ENCODE peak calls at places on chromosomes 1 and 21, in six cellular contexts. A is A549, G is HepG2, M is K562, Q is endothelial cell of umbilical vein, B is GM12878. F is an unnamed sample.

GRCh38 chr1:93061895-93062792 is 16.9 kb upstream of the MTF2 start:
- DNase-seq in Q (peak; percentile 29), B (no peak), G (peak; percentile 54), M (peak; percentile 53), A (peak; percentile 32), F (peak; percentile 54)

GRCh38 chr1:192927496-192927895 is 118.7 kb downstream of the RGS2 start:
- DNase-seq in B (no peak), Q (no peak), A (no peak), M (no peak), G (no peak), F (no peak)

GRCh38 chr1:116020668-116021272 is 44.5 kb downstream of the SLC22A15 start:
- DNase-seq in M (peak; percentile 54), Q (peak; percentile 52), B (no peak), A (peak; percentile 70), G (peak; percentile 67), F (peak; percentile 78)

GRCh38 chr21:32306021-32306780 is 7.5 kb downstream of the MRAP start:
- DNase-seq in Q (peak; percentile 25), A (peak; percentile 17), M (no peak), G (peak; percentile 41), B (no peak), F (peak; percentile 7)

GRCh38 chr21:46110499-46111192 is 12.7 kb downstream of the COL6A2 start:
- DNase-seq in Q (no peak), A (no peak), B (no peak), G (no peak), M (peak; percentile 12), F (no peak)

GRCh38 chr21:41655259-41655658 is 111.6 kb downstream of the RIPK4 start:
- DNase-seq in M (no peak), G (no peak), A (no peak), B (no peak), Q (no peak), F (no peak)

GRCh38 chr1:115782571-115783281 is 14.2 kb upstream of the CASQ2 start:
- DNase-seq in M (no peak), B (no peak), Q (no peak), A (peak; percentile 72), G (no peak), F (no peak)

GRCh38 chr1:5720936-5721335 is 271.3 kb downstream of the NPHP4 start:
- DNase-seq in G (no peak), A (no peak), B (no peak), Q (no peak), M (no peak), F (no peak)

GRCh38 chr1:16048573-16049189 is 5.1 kb downstream of the CLCNKB start:
- DNase-seq in A (no peak), M (peak; percentile 90), G (no peak), Q (peak; percentile 58), B (no peak), F (peak; percentile 30)

GRCh38 chr21:35578350-35578782 is 482.0 kb downstream of the SETD4 start:
- DNase-seq in M (no peak), Q (no peak), G (no peak), B (no peak), A (no peak), F (no peak)

GRCh38 chr1:198788561-198789064 is 149.8 kb downstream of the PTPRC start:
- DNase-seq in B (no peak), M (peak; percentile 5), Q (peak; percentile 66), G (no peak), A (no peak), F (peak; percentile 49)

GRCh38 chr21:41824466-41825207 is 54.5 kb downstream of the PRDM15 start:
- DNase-seq in Q (no peak), B (no peak), A (no peak), G (no peak), M (no peak), F (no peak)

GRCh38 chr1:159867322-159868064 is 5.0 kb upstream of the VSIG8 start:
- DNase-seq in A (no peak), M (no peak), G (no peak), B (no peak), Q (peak; percentile 16), F (no peak)

GRCh38 chr1:6985528-6986276 is 200.4 kb downstream of the CAMTA1 start:
- DNase-seq in M (no peak), G (no peak), Q (no peak), A (no peak), B (no peak), F (no peak)
- TF ChIP-seq MYC in M (no peak), G (no peak), Q (no peak), A (no peak), B (no peak), F (no peak)

GRCh38 chr1:43757343-43758053 is 50.2 kb downstream of the ST3GAL3 start:
- DNase-seq in Q (no peak), B (no peak), M (no peak), A (peak; percentile 17), G (peak; percentile 69), F (no peak)
- H3K4me3 ChIP-seq in Q (no peak overlapping the region), B (no peak overlapping the region), M (no peak overlapping the region), A (no peak overlapping the region), G (peak overlapping the region; percentile 20), F (no peak overlapping the region)

GRCh38 chr1:28200234-28200873 is 23.9 kb upstream of the PTAFR start:
- DNase-seq in B (no peak), M (no peak), G (no peak), Q (no peak), A (no peak), F (no peak)
- TF ChIP-seq MYC in B (no peak), M (no peak), G (no peak), Q (no peak), A (no peak), F (no peak)

GRCh38 chr1:153778051-153778823 is 3.0 kb downstream of the SLC27A3 start:
- DNase-seq in M (no peak), A (no peak), B (no peak), G (no peak), Q (no peak), F (no peak)
- H3K4me3 ChIP-seq in M (no peak overlapping the region), A (no peak overlapping the region), B (no peak overlapping the region), G (no peak overlapping the region), Q (no peak overlapping the region), F (no peak overlapping the region)

DNA sequence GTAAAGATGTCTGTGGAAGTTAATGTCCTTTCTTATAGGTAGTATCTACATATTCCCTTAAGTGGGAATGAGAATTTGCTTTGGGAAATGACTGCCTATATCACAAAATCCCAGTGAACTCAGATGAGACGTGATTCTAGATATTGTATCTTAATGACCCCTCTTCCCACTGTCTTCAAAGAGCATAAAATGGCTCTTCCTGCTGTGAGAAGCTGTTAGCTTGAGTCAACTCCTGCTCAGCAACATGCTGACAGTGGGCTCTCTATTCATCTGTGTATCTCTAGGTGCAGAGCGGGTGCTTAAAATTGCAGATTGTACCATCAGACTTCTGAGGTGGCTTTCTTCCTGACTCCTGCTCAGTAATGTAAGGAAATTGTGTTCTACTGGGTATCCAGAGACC is 100.6 kb downstream of the SPAG17 start:
- DNase-seq in A (no peak), Q (no peak), G (no peak), M (no peak), B (no peak), F (no peak)
- TF ChIP-seq MYC in A (no peak), Q (no peak), G (no peak), M (no peak), B (no peak), F (no peak)

DNA sequence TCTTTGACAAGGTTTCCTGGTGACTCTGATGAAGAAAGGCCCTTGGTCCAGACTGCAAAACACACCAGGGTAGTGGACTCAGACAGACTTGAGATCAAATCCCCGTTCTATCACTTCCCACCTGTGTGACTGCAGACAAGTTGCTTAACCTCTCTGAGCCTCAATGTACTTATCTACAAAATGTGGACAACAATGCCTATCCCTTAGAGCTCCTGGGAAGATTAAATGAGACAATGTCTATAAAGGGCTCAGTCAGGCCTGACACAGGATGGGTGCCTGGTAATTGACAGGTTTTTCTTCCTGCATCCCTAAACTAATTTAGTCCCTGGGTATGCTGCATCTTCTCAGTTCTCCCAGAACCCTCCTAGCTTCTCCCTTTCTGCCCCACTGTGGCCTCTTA is 37.9 kb upstream of the ZBTB40 start:
- DNase-seq in Q (no peak), M (no peak), A (no peak), G (no peak), B (no peak), F (no peak)
- H3K4me3 ChIP-seq in Q (no peak overlapping the region), M (no peak overlapping the region), A (no peak overlapping the region), G (no peak overlapping the region), B (no peak overlapping the region), F (no peak overlapping the region)

GRCh38 chr1:171219751-171220385 is 28.4 kb upstream of the FMO1 start:
- DNase-seq in Q (no peak), B (no peak), A (no peak), M (no peak), G (no peak), F (no peak)
- TF ChIP-seq MYC in Q (no peak), B (no peak), A (no peak), M (no peak), G (no peak), F (no peak)

GRCh38 chr1:61077676-61078521 is 4.5 kb upstream of the NFIA start:
- DNase-seq in M (peak; percentile 97), G (peak; percentile 99), A (peak; percentile 98), B (peak; percentile 63), Q (peak; percentile 100), F (peak; percentile 99)

GRCh38 chr1:61079276-61079897 is 3.0 kb upstream of the NFIA start:
- DNase-seq in A (no peak), G (no peak), Q (peak; percentile 33), M (no peak), B (no peak), F (no peak)

GRCh38 chr1:61076728-61077675 is 5.4 kb upstream of the NFIA start:
- DNase-seq in B (peak; percentile 24), G (peak; percentile 94), A (peak; percentile 91), M (peak; percentile 93), Q (peak; percentile 92), F (peak; percentile 96)

GRCh38 chr1:61079898-61080336 is 2.4 kb upstream of the NFIA start:
- DNase-seq in G (peak; percentile 77), M (peak; percentile 85), A (peak; percentile 79), Q (peak; percentile 82), B (no peak), F (peak; percentile 78)

GRCh38 chr1:61078611-61079010 is 3.8 kb upstream of the NFIA start:
- DNase-seq in A (no peak), Q (peak; percentile 54), G (no peak), M (no peak), B (no peak), F (peak; percentile 34)
- H3K4me3 ChIP-seq in A (no peak overlapping the region), Q (peak overlapping the region; percentile 41), G (no peak overlapping the region), M (peak overlapping the region; percentile 47), B (no peak overlapping the region), F (peak overlapping the region; percentile 67)

DNA sequence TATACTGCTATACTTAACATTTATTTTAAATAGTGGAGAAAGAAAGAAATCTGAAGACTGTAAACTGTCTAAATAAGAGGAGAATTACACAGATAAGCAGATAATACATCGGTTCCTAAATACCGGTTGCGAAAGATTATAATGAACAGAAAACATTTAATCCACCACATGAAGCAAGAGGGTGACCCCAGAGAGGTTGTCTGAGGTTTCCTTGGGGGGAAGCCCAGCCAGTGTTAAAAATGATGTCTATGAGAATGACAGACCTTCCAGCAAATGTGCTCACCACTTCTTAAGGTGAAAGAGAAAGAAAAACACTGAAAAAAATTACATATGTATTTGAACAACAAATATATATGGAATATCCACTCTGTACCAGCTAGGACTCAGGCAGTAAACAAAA is 356.3 kb upstream of the KAZN start:
- DNase-seq in Q (no peak), A (no peak), B (no peak), G (no peak), M (no peak), F (no peak)
- TF ChIP-seq MYC in Q (no peak), A (no peak), B (no peak), G (no peak), M (no peak), F (no peak)